ENCODE peak calls at places on chromosomes 1 and 21, in six cellular contexts. A is pancreas; P is heart left ventricle; F is psoas muscle; R is astrocyte; Y is CD8-positive, alpha-beta memory T cell. Z is an unnamed sample.
A peak's percentile ranks its signal among the peaks of the same experiment; 100 is the strongest.

GRCh38 chr1:145425436-145426029 is at the start of gene NBPF20:
- DNase-seq in A (peak; percentile 83), P (peak; percentile 66), F (peak; percentile 87), R (peak; percentile 27), Y (peak; percentile 69), Z (peak; percentile 59)

GRCh38 chr1:225871374-225872074 is 10.7 kb downstream of the TMEM63A start:
- DNase-seq in A (no peak), P (no peak), F (no peak), R (no peak), Y (no peak), Z (peak; percentile 28)

GRCh38 chr1:76826072-76826827 is 41.0 kb upstream of the ST6GALNAC5 start:
- DNase-seq in A (no peak), P (no peak), F (no peak), R (peak; percentile 66), Y (no peak), Z (peak; percentile 33)

GRCh38 chr1:175892686-175893085 is 149.3 kb upstream of the TNR start:
- DNase-seq in A (no peak), P (no peak), F (no peak), R (no peak), Y (no peak), Z (no peak)

GRCh38 chr1:173122958-173123852 is 72.5 kb upstream of the TNFSF18 start:
- DNase-seq in A (peak; percentile 67), P (peak; percentile 75), F (peak; percentile 77), R (peak; percentile 88), Y (no peak), Z (peak; percentile 88)

GRCh38 chr1:16072616-16073484 is 601 bp downstream of the FAM131C start:
- DNase-seq in A (no peak), P (no peak), F (no peak), R (no peak), Y (no peak), Z (no peak)

GRCh38 chr1:226126824-226127591 is 59.5 kb downstream of the ACBD3 start:
- DNase-seq in A (no peak), P (no peak), F (no peak), R (no peak), Y (no peak), Z (no peak)

GRCh38 chr1:211036701-211037494 is 97.0 kb downstream of the KCNH1 start:
- DNase-seq in A (no peak), P (no peak), F (no peak), R (peak; percentile 94), Y (no peak), Z (peak; percentile 58)

GRCh38 chr1:246262281-246262680 is 244.8 kb downstream of the SMYD3 start:
- DNase-seq in A (no peak), P (no peak), F (no peak), R (no peak), Y (no peak), Z (no peak)

GRCh38 chr1:21939650-21940374 is 2.7 kb upstream of the HSPG2 start:
- DNase-seq in A (peak; percentile 77), P (peak; percentile 87), F (peak; percentile 94), R (peak; percentile 97), Y (no peak), Z (peak; percentile 87)

GRCh38 chr1:217270121-217270520 is 360.8 kb downstream of the GPATCH2 start:
- DNase-seq in A (no peak), P (no peak), F (no peak), R (no peak), Y (no peak), Z (no peak)

GRCh38 chr1:181482521-181483083 is 715 bp upstream of the CACNA1E start:
- DNase-seq in A (no peak), P (no peak), F (no peak), R (no peak), Y (no peak), Z (peak; percentile 20)

GRCh38 chr1:2240251-2241156 is 12.4 kb downstream of the SKI start:
- DNase-seq in A (no peak), P (peak; percentile 79), F (peak; percentile 90), R (peak; percentile 66), Y (no peak), Z (peak; percentile 71)

GRCh38 chr1:97834903-97835302 is 85.9 kb downstream of the DPYD start:
- DNase-seq in A (no peak), P (no peak), F (no peak), R (no peak), Y (no peak), Z (no peak)

GRCh38 chr1:202291961-202292712 is 49.6 kb downstream of the UBE2T start:
- DNase-seq in A (no peak), P (peak; percentile 23), F (no peak), R (peak; percentile 89), Y (no peak), Z (peak; percentile 91)

GRCh38 chr21:25428537-25428936 is 178.7 kb downstream of the MRPL39 start:
- DNase-seq in A (no peak), P (no peak), F (no peak), R (no peak), Y (no peak), Z (no peak)

GRCh38 chr1:108199231-108199657 is 899 bp downstream of the SLC25A24 start:
- DNase-seq in A (no peak), P (peak; percentile 8), F (no peak), R (peak; percentile 29), Y (no peak), Z (peak; percentile 50)

GRCh38 chr1:35533596-35533995 is 23.6 kb downstream of the KIAA0319L start:
- DNase-seq in A (no peak), P (no peak), F (no peak), R (no peak), Y (no peak), Z (peak; percentile 23)

GRCh38 chr21:19475525-19475924 is 1071.9 kb upstream of the TMPRSS15 start:
- DNase-seq in A (no peak), P (no peak), F (no peak), R (no peak), Y (no peak), Z (peak; percentile 1)

GRCh38 chr1:110874303-110875215 is 1.6 kb downstream of the CD53 start:
- DNase-seq in A (no peak), P (no peak), F (no peak), R (no peak), Y (no peak), Z (no peak)
- H3K4me3 ChIP-seq in A (no peak overlapping the region), P (peak overlapping the region; percentile 36), F (peak overlapping the region; percentile 49), R (no peak overlapping the region), Y (peak overlapping the region; percentile 94), Z (no peak overlapping the region)

DNA sequence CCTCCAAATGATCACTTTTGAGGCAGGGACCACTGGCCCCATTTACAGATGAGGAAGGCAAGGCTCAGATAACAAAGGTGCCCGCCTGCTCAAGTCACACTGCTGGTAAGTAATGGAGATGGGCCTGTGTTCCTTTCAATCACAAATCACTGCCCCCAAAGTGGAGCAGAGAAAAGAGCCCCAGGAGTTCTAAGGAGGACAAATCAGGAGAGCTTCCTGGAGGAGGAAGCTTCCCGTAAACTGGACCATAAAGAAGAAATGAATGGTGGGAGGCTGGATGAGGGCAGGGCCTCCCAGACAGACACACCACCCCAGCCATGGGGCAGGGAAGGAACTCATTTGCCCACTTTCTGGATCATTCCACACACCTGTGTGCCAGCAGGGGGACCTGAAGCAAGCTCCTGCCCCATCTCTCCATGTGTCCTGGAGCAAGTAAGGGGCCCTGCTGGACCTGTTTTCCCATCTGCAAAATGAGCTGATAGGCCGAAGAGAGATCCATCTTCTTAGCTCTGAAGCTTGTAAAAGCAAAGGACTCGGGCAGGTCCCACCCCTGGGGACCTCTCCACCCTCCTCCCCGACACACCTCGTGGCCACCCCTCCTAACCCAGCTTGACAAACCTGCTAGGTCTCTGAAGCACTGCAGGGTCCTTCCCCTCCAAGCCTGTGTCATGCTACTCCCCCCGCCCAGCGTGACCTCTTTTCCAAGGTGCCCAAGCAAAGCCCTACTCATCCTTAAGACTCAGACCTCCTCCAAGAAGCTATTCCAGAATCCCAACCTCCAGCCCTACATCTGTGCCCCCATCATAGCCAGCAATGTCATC is 5.5 kb downstream of the LAPTM5 start:
- DNase-seq in A (no peak), P (no peak), F (no peak), R (no peak), Y (no peak), Z (no peak)
- H3K4me3 ChIP-seq in A (no peak overlapping the region), P (no peak overlapping the region), F (no peak overlapping the region), R (no peak overlapping the region), Y (peak overlapping the region; percentile 35), Z (no peak overlapping the region)

GRCh38 chr1:9181990-9182783 is 52.4 kb upstream of the H6PD start:
- DNase-seq in A (peak; percentile 44), P (peak; percentile 54), F (no peak), R (no peak), Y (no peak), Z (no peak)

GRCh38 chr1:9179450-9179849 is 50.5 kb upstream of the GPR157 start:
- DNase-seq in A (no peak), P (no peak), F (no peak), R (no peak), Y (no peak), Z (no peak)

GRCh38 chr1:9182784-9183257 is 51.8 kb upstream of the H6PD start:
- DNase-seq in A (no peak), P (no peak), F (no peak), R (no peak), Y (no peak), Z (no peak)

GRCh38 chr1:9181176-9181906 is 52.4 kb upstream of the GPR157 start:
- DNase-seq in A (peak; percentile 59), P (peak; percentile 76), F (peak; percentile 86), R (no peak), Y (peak; percentile 54), Z (peak; percentile 72)

DNA sequence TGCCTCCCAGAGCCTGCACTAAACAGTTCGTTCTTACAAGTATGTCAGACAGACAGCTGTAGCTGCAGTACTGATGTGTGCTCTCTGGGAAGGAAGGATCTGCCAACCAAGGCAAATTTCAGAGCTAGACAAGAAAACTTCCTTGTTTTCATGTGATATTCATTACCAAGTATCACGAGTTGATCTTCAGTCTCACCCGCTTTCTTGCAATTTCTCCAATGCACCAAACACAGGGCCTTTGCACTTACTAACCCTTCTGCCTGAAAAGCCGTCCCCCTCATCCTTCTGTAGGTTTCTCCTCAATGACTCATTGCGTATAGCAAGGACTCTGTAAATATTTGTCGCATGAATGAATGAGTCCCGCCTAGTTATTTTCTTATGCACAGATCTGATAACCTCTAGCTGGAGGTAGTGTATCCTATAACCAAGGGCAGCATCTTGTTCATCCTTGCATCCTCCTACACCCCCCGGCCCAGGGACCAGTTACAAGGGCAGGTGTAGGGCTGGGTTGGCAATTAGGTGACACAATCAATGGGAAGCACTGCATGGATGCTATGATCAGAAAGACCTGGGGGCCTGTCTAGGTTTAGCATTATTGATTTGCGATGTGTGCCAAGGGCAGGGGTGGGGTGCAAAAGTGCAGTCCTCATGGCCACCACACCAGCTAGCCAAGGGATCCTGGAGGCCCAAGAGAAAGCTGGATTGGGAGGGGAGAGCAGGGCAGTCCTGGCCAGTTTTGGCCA is 51.3 kb upstream of the GPR157 start:
- DNase-seq in A (no peak), P (no peak), F (no peak), R (peak; percentile 31), Y (no peak), Z (peak; percentile 55)
- H3K4me3 ChIP-seq in A (peak overlapping the region; percentile 56), P (peak overlapping the region; percentile 77), F (no peak overlapping the region), R (peak overlapping the region; percentile 72), Y (no peak overlapping the region), Z (peak overlapping the region; percentile 78)

DNA sequence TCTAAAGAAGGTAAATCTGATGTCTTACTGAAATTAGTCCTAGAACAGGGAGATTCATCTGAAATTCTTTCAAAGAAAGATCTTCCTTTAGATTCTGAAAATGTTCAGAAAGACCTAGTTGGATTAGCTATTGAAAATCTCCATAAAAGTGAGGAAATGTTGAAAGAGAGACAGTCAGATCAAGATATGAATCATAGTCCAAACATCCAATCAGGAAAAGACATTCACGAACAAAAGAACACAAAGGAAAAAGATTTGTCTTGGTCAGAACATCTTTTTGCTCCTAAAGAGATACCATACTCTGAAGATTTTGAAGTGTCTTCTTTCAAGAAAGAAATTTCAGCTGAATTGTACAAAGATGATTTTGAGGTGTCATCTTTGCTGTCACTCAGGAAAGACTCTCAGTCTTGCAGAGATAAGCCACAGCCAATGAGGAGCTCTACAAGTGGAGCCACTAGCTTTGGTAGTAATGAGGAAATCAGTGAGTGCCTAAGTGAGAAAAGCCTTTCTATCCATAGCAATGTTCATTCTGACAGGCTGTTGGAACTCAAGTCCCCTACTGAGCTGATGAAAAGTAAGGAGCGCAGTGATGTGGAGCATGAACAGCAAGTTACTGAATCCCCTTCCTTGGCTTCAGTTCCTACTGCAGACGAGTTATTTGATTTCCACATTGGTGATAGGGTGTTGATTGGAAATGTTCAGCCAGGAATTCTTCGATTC is 61.6 kb upstream of the QSOX1 start:
- DNase-seq in A (no peak), P (no peak), F (no peak), R (no peak), Y (no peak), Z (no peak)
- H3K4me3 ChIP-seq in A (no peak overlapping the region), P (no peak overlapping the region), F (no peak overlapping the region), R (no peak overlapping the region), Y (no peak overlapping the region), Z (no peak overlapping the region)

Z was measured in fibroblast of lung.